ENCODE peak calls at places on chromosomes 12 and 14, in seven cellular contexts. P is prostate gland, R is uterus, E is transverse colon, X is A549, K is GM23248, F is SJCRH30. G is an unnamed sample. For H3K4me1, the result is how much of the 10 kb centered on the place peaks cover.

GRCh38 chr12:23028158-23028802 is 403.3 kb downstream of the ETNK1 start:
- DNase-seq in P (no peak), K (no peak), R (no peak), E (no peak), X (no peak), F (no peak), G (no peak)

GRCh38 chr12:57377103-57377840 is 53.6 kb downstream of the R3HDM2 start:
- DNase-seq in K (no peak), P (no peak), X (no peak), E (no peak), F (no peak), R (no peak), G (no peak)

GRCh38 chr12:53425515-53426150 is 2.0 kb downstream of the AMHR2 start:
- DNase-seq in K (no peak), F (peak), R (no peak), X (no peak), P (no peak), E (no peak), G (no peak)

GRCh38 chr14:103073876-103074698 is 9.9 kb upstream of the LBHD2 start:
- DNase-seq in F (no peak), K (peak), E (no peak), R (no peak), P (no peak), X (peak), G (no peak)

GRCh38 chr12:130335517-130336392 is 1.9 kb upstream of the PIWIL1 start:
- DNase-seq in K (peak), R (peak), X (peak), F (peak), E (peak), P (peak), G (peak)

GRCh38 chr14:70188608-70189540 is at the start of gene SLC8A3:
- DNase-seq in K (peak), P (peak), R (no peak), E (no peak), F (peak), X (peak), G (peak)

GRCh38 chr12:89882051-89882450 is 173.4 kb upstream of the ATP2B1 start:
- DNase-seq in F (peak), P (no peak), X (no peak), R (no peak), E (no peak), K (peak), G (no peak)

GRCh38 chr14:57380935-57381334 is 9.5 kb upstream of the NAA30 start:
- DNase-seq in P (no peak), K (peak), R (no peak), X (no peak), E (no peak), F (no peak), G (no peak)

GRCh38 chr12:129532707-129533499 is 370.9 kb downstream of the TMEM132D start:
- DNase-seq in X (no peak), R (no peak), P (no peak), F (no peak), E (no peak), K (no peak), G (no peak)

GRCh38 chr12:105377077-105377476 is 46.6 kb downstream of the C12orf75 start:
- DNase-seq in F (no peak), X (no peak), K (no peak), R (no peak), P (no peak), E (no peak), G (no peak)

GRCh38 chr12:124371366-124371765 is 76.5 kb downstream of the RFLNA start:
- DNase-seq in R (no peak), K (no peak), E (no peak), X (no peak), F (no peak), P (no peak), G (no peak)

GRCh38 chr12:39365364-39366001 is 77.4 kb downstream of the KIF21A start:
- DNase-seq in K (peak), P (no peak), E (no peak), F (no peak), R (no peak), X (no peak), G (no peak)

GRCh38 chr12:132429122-132429931 is 60.6 kb upstream of the FBRSL1 start:
- DNase-seq in F (peak), X (no peak), P (no peak), K (no peak), R (no peak), E (no peak), G (no peak)

GRCh38 chr12:45575823-45576448 is 153.6 kb upstream of the ARID2 start:
- DNase-seq in K (no peak), X (no peak), P (no peak), E (no peak), R (no peak), F (no peak), G (no peak)

GRCh38 chr14:64696355-64696844 is 7.8 kb upstream of the PLEKHG3 start:
- DNase-seq in X (no peak), F (no peak), E (peak), K (no peak), R (peak), P (no peak), G (no peak)

GRCh38 chr12:25701290-25701689 is 148.2 kb upstream of the LMNTD1 start:
- DNase-seq in R (no peak), K (peak), E (no peak), P (no peak), X (peak), F (no peak), G (no peak)

GRCh38 chr12:113476093-113476986 is 4.7 kb upstream of the LHX5 start:
- DNase-seq in K (no peak), P (no peak), E (no peak), R (no peak), X (no peak), F (no peak), G (no peak)

GRCh38 chr12:109517619-109518018 is 40.2 kb downstream of the UBE3B start:
- DNase-seq in F (peak), X (no peak), K (no peak), R (no peak), P (no peak), E (no peak), G (no peak)

GRCh38 chr12:122471324-122472226 is 29.2 kb downstream of the ZCCHC8 start:
- DNase-seq in E (no peak), X (peak), R (peak), F (no peak), K (peak), P (peak), G (no peak)

GRCh38 chr12:119868992-119869391 is 8.1 kb downstream of the CIT start:
- DNase-seq in E (no peak), F (no peak), P (no peak), X (no peak), R (no peak), K (peak), G (no peak)

GRCh38 chr14:74737753-74738325 is 24.9 kb downstream of the FCF1 start:
- DNase-seq in F (no peak), E (no peak), P (no peak), X (peak), K (peak), R (no peak), G (no peak)

GRCh38 chr12:54549774-54550451 is 512 bp downstream of the PDE1B start:
- DNase-seq in E (no peak), F (no peak), K (peak), X (no peak), R (no peak), P (no peak), G (peak)

GRCh38 chr14:61281911-61282310 is 773 bp upstream of the TMEM30B start:
- DNase-seq in R (no peak), P (no peak), E (no peak), K (peak), X (no peak), F (no peak), G (no peak)

GRCh38 chr12:105427883-105428282 is 97.4 kb downstream of the C12orf75 start:
- DNase-seq in X (no peak), F (no peak), P (no peak), R (no peak), K (peak), E (no peak), G (no peak)

GRCh38 chr14:68392393-68393085 is 400.3 kb downstream of the ZFP36L1 start:
- DNase-seq in P (peak), E (peak), K (no peak), X (no peak), F (no peak), R (peak), G (no peak)

GRCh38 chr14:57747036-57747435 is 118.9 kb downstream of the SLC35F4 start:
- DNase-seq in P (no peak), X (peak), E (peak), F (no peak), R (no peak), K (peak), G (no peak)

GRCh38 chr12:104910196-104910840 is 47.8 kb downstream of the SLC41A2 start:
- DNase-seq in X (no peak), P (no peak), E (no peak), K (peak), R (no peak), F (no peak), G (peak)

GRCh38 chr12:117130806-117131205 is 31.6 kb upstream of the TESC start:
- DNase-seq in E (no peak), X (no peak), F (no peak), P (no peak), R (no peak), K (no peak), G (no peak)

GRCh38 chr14:50830044-50830931 is 674 bp downstream of the NIN start:
- DNase-seq in F (peak), P (peak), R (peak), K (peak), E (peak), X (peak), G (peak)

GRCh38 chr12:132159555-132160003 is 15.3 kb downstream of the NOC4L start:
- DNase-seq in P (no peak), E (no peak), R (no peak), F (no peak), K (no peak), X (no peak), G (peak)

GRCh38 chr12:100234591-100235304 is 32.1 kb downstream of the DEPDC4 start:
- DNase-seq in P (peak), F (no peak), X (peak), K (peak), E (no peak), R (no peak), G (peak)

GRCh38 chr12:93595336-93595735 is 22.9 kb downstream of the SOCS2 start:
- DNase-seq in F (no peak), E (no peak), P (no peak), K (no peak), R (no peak), X (no peak), G (no peak)

GRCh38 chr12:109462868-109463692 is 14.0 kb downstream of the KCTD10 start:
- DNase-seq in E (peak), P (peak), F (peak), K (peak), X (peak), R (peak), G (no peak)

GRCh38 chr14:54533100-54533499 is 23.4 kb downstream of the CGRRF1 start:
- DNase-seq in E (no peak), K (no peak), P (no peak), X (no peak), R (no peak), F (no peak), G (no peak)

GRCh38 chr14:69887740-69888657 is 8.8 kb downstream of the SMOC1 start:
- DNase-seq in P (no peak), F (no peak), E (no peak), K (peak), R (no peak), X (no peak), G (no peak)

GRCh38 chr14:35576260-35576659 is 42.3 kb downstream of the INSM2 start:
- DNase-seq in R (no peak), E (no peak), P (no peak), X (no peak), F (peak), K (peak), G (peak)

GRCh38 chr12:52836042-52836466 is 1.9 kb upstream of the KRT79 start:
- DNase-seq in X (no peak), F (no peak), E (no peak), R (no peak), K (peak), P (no peak), G (no peak)

GRCh38 chr12:116434155-116435065 is 124.8 kb upstream of the MAP1LC3B2 start:
- DNase-seq in P (peak), X (peak), K (peak), F (peak), R (peak), E (peak), G (peak)

GRCh38 chr14:68884031-68885030 is 91.5 kb upstream of the ZFP36L1 start:
- DNase-seq in R (peak), E (peak), F (no peak), X (peak), K (peak), P (no peak), G (no peak)

GRCh38 chr14:95502381-95502950 is 14.0 kb downstream of the SYNE3 start:
- DNase-seq in K (no peak), R (no peak), X (no peak), F (no peak), P (no peak), E (no peak), G (no peak)

GRCh38 chr14:95499354-95499750 is 17.1 kb downstream of the SYNE3 start:
- DNase-seq in X (no peak), K (no peak), E (no peak), R (no peak), P (no peak), F (no peak), G (no peak)

GRCh38 chr14:95500201-95500681 is 16.2 kb downstream of the SYNE3 start:
- DNase-seq in E (peak), P (no peak), K (no peak), R (no peak), X (no peak), F (no peak), G (no peak)

GRCh38 chr14:95498622-95499353 is 17.7 kb downstream of the SYNE3 start:
- DNase-seq in X (no peak), E (no peak), P (no peak), F (peak), K (no peak), R (no peak), G (no peak)

DNA sequence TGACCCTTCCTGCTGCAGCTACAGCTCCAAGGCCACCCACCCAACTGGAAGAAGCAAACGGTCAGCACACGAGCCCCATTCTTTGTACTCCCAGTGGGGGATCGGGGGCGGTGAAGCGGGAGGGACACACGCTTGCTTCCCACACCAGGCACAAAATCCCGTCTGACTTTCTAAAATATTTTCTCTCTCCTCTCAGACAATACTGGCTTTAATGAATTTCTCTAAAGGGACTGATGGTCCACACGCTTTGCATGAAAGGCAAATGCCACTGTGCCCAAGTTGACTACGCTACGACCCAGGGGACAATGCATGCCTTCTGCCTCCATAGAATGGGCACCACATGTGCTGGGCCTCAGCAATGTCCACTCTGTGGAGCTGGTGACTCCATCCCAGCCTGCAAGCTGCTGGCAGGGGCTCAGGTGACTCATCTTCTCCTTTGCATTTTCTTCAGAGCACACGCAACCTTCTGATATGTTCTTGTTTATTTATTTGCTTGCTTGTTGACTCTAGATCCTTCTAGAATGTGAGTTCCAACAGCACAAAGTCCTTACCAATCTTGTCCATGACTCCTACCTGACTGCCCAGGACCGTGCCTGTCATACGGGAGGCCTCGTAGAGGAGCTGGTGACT is 15.6 kb downstream of the SYNE3 start:
- DNase-seq in F (no peak), R (peak), X (peak), P (no peak), E (no peak), K (peak), G (no peak)
- H3K4me1 ChIP-seq in F (half or more), R (under half), X (under half), P (under half), E (half or more), K (under half), G (under half)

GRCh38 chr12:67430708-67431335 is 161.7 kb downstream of the CAND1 start:
- DNase-seq in X (no peak), F (no peak), P (no peak), E (no peak), R (peak), K (peak), G (no peak)
- H3K4me3 ChIP-seq in X (no peak), F (no peak), P (no peak), E (no peak), R (no peak), K (no peak), G (no peak)

DNA sequence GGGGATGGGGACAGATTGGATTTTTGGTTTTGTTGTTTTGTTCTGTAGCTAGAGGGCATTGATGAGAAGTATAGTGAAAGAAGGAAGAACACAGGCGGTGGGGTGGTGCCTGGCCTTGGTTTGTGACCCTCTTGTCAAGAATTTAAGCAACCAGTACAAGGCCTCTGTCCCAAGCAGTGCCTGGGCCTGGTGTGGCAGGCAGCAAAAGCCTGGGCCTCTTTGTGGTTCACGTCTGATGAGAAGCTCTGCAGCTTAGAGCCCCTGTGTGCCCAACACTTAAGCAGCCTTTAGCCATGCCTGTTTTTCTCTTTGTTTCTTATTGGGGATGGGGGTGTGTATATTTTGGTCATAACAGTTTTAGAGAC is 98.0 kb downstream of the PPP2R5C start:
- DNase-seq in E (no peak), K (no peak), R (no peak), F (no peak), X (no peak), P (no peak), G (no peak)
- H3K4me1 ChIP-seq in E (under half), K (under half), R (under half), F (under half), X (under half), P (under half), G (under half)

DNA sequence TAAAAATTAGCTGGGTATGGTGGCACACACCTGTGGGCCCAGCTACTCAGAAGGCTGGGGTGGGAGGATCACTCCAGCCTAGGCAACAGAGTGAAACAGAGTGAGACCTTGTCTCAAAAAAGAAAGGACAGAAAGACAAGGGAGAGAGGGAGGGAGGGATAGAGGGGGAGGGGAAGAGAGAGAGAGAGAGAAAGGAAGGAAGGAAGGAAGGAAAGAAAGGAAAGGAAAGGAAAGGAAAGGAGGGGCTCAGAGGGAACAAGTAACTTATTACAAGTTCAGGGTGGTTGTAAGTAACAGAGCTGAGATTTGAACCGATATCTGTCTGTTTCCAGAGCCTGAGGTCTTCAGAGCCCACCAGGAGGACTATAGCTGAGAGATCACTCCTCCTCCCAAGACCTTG is 8.3 kb downstream of the IFFO1 start:
- DNase-seq in K (no peak), F (no peak), E (no peak), P (no peak), R (no peak), X (no peak), G (no peak)
- H3K4me3 ChIP-seq in K (peak), F (no peak), E (no peak), P (no peak), R (no peak), X (no peak), G (no peak)

GRCh38 chr12:67276469-67276868 is 7.3 kb downstream of the CAND1 start:
- DNase-seq in E (no peak), P (no peak), X (no peak), R (no peak), F (no peak), K (peak), G (no peak)
- H3K4me1 ChIP-seq in E (half or more), P (under half), X (half or more), R (under half), F (under half), K (half or more), G (under half)

DNA sequence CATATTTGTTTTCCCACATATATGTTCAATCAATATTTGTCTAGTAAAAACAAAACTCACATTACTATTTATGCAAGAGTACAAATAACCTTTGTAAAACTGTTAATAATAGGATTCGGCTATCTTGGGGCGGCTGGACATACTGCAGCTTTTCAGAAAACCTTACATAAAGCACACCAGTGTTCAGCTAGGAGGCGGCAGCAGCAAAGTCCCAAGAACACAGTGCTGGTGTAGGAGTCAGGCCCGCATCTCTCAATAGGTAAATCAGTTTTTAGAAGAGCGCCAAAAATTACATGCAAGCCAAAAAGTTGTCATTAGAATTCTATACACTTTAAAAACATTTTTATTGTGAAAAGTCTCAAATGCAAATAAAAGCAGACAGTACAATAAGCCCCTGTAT is 37.5 kb downstream of the CCDC88C start:
- DNase-seq in E (no peak), P (no peak), R (no peak), X (no peak), K (no peak), F (no peak), G (no peak)
- H3K4me3 ChIP-seq in E (no peak), P (no peak), R (no peak), X (no peak), K (no peak), F (no peak), G (no peak)